ENCODE peak calls at places on chromosome 14, in four cellular contexts. K is AG20443, D is AG04449, R is mammary epithelial cell. L is an unnamed sample.

GRCh38 chr14:103510311-103511021 is 12.2 kb downstream of the CKB start:
- DNase-seq in R (no peak), K (no peak), D (no peak), L (no peak)

GRCh38 chr14:59199205-59199604 is 10.7 kb downstream of the DAAM1 start:
- DNase-seq in K (no peak), R (no peak), D (no peak), L (no peak)

GRCh38 chr14:93956514-93957332 is 19.6 kb downstream of the ASB2 start:
- DNase-seq in K (no peak), D (no peak), R (no peak), L (no peak)

GRCh38 chr14:90500665-90501370 is 104.0 kb downstream of the CALM1 start:
- DNase-seq in K (no peak), D (no peak), R (no peak), L (no peak)

GRCh38 chr14:37565550-37565949 is 29.5 kb downstream of the FOXA1 start:
- DNase-seq in R (no peak), K (no peak), D (no peak), L (peak)

GRCh38 chr14:34721129-34721528 is 6.7 kb upstream of the CFL2 start:
- DNase-seq in R (no peak), K (no peak), D (no peak), L (no peak)

GRCh38 chr14:77212933-77213656 is 31.5 kb downstream of the TMEM63C start:
- DNase-seq in D (no peak), K (peak), R (peak), L (peak)

GRCh38 chr14:70816525-70816924 is 7.2 kb upstream of the MAP3K9 start:
- DNase-seq in D (no peak), R (no peak), K (no peak), L (no peak)

GRCh38 chr14:58607131-58607531 is 30.6 kb upstream of the DACT1 start:
- DNase-seq in K (no peak), R (no peak), D (no peak), L (no peak)

GRCh38 chr14:100078216-100078780 is 13.1 kb downstream of the EVL start:
- DNase-seq in R (no peak), D (no peak), K (no peak), L (no peak)

GRCh38 chr14:61695695-61696527 is 598 bp downstream of the HIF1A start:
- DNase-seq in K (peak), D (no peak), R (peak), L (peak)

GRCh38 chr14:74509587-74510210 is 16.1 kb downstream of the ISCA2 start:
- DNase-seq in R (no peak), D (no peak), K (no peak), L (no peak)

GRCh38 chr14:27190286-27190685 is 592.5 kb upstream of the NOVA1 start:
- DNase-seq in R (no peak), K (no peak), D (no peak), L (no peak)

GRCh38 chr14:85516239-85517112 is 13.5 kb upstream of the FLRT2 start:
- DNase-seq in D (no peak), K (peak), R (peak), L (peak)